ENCODE peak calls at places on chromosomes 1 and 21, in four cellular contexts. X is HL-60, G is endodermal cell, Q is stomach. H is an unnamed sample.

GRCh38 chr1:27660300-27660837 is 11.6 kb downstream of the IFI6 start:
- DNase-seq in X (no peak), G (no peak), Q (no peak), H (no peak)

GRCh38 chr1:5477716-5478115 is 514.5 kb downstream of the NPHP4 start:
- DNase-seq in X (no peak), G (no peak), Q (no peak), H (no peak)

GRCh38 chr1:101295212-101295611 is 58.4 kb downstream of the S1PR1 start:
- DNase-seq in X (no peak), G (no peak), Q (no peak), H (no peak)

GRCh38 chr1:14909920-14910466 is 243.6 kb upstream of the TMEM51 start:
- DNase-seq in X (no peak), G (no peak), Q (no peak), H (no peak)

GRCh38 chr1:6738987-6739386 is 37.4 kb upstream of the DNAJC11 start:
- DNase-seq in X (no peak), G (no peak), Q (no peak), H (no peak)

GRCh38 chr1:28751315-28752056 is 14.7 kb downstream of the YTHDF2 start:
- DNase-seq in X (no peak), G (no peak), Q (no peak), H (no peak)

GRCh38 chr1:99228153-99228552 is 36.1 kb upstream of the PLPPR4 start:
- DNase-seq in X (no peak), G (no peak), Q (no peak), H (no peak)

GRCh38 chr1:19468397-19468956 is 16.9 kb downstream of the CAPZB start:
- DNase-seq in X (peak; percentile 71), G (no peak), Q (peak; percentile 75), H (peak; percentile 38)

GRCh38 chr1:160453443-160453842 is 53.1 kb downstream of the VANGL2 start:
- DNase-seq in X (no peak), G (no peak), Q (no peak), H (no peak)

GRCh38 chr1:165884690-165885304 is 57.4 kb downstream of the UCK2 start:
- DNase-seq in X (peak; percentile 80), G (no peak), Q (no peak), H (no peak)

GRCh38 chr1:223832637-223832943 is 13.2 kb downstream of the TP53BP2 start:
- DNase-seq in X (peak; percentile 64), G (peak; percentile 55), Q (no peak), H (no peak)

GRCh38 chr1:17436380-17437174 is 2.9 kb downstream of the RCC2 start:
- DNase-seq in X (no peak), G (no peak), Q (no peak), H (no peak)

GRCh38 chr1:212167098-212167497 is 118.1 kb upstream of the PPP2R5A start:
- DNase-seq in X (no peak), G (no peak), Q (no peak), H (peak; percentile 57)

GRCh38 chr1:33455537-33456301 is 16.7 kb upstream of the ZSCAN20 start:
- DNase-seq in X (peak; percentile 72), G (peak; percentile 79), Q (peak; percentile 42), H (peak; percentile 60)

GRCh38 chr1:109151146-109151545 is 37.2 kb downstream of the ELAPOR1 start:
- DNase-seq in X (no peak), G (peak; percentile 79), Q (peak; percentile 67), H (peak; percentile 50)

GRCh38 chr1:153192697-153193096 is 10.5 kb upstream of the LELP1 start:
- DNase-seq in X (no peak), G (peak; percentile 77), Q (peak; percentile 29), H (no peak)

GRCh38 chr1:21673277-21673780 is 4.2 kb upstream of the RAP1GAP start:
- DNase-seq in X (peak; percentile 48), G (no peak), Q (peak; percentile 82), H (peak; percentile 66)

GRCh38 chr1:9316080-9316444 is 23.4 kb downstream of the SPSB1 start:
- DNase-seq in X (no peak), G (no peak), Q (no peak), H (no peak)

GRCh38 chr1:234505774-234506114 is 26.8 kb upstream of the TARBP1 start:
- DNase-seq in X (no peak), G (no peak), Q (no peak), H (no peak)

GRCh38 chr1:36508257-36508656 is 25.5 kb upstream of the CSF3R start:
- DNase-seq in X (no peak), G (peak; percentile 20), Q (no peak), H (no peak)

GRCh38 chr21:28334407-28334806 is 658.3 kb downstream of the LTN1 start:
- DNase-seq in X (no peak), G (no peak), Q (no peak), H (no peak)

GRCh38 chr1:66242646-66243547 is 291.1 kb upstream of the SGIP1 start:
- DNase-seq in X (peak; percentile 75), G (peak; percentile 93), Q (peak; percentile 91), H (peak; percentile 77)

GRCh38 chr1:221845650-221846371 is 103.9 kb upstream of the DUSP10 start:
- DNase-seq in X (no peak), G (peak; percentile 79), Q (peak; percentile 54), H (peak; percentile 35)

GRCh38 chr1:10339815-10340214 is 59.0 kb upstream of the PGD start:
- DNase-seq in X (no peak), G (peak; percentile 84), Q (peak; percentile 32), H (peak; percentile 75)

GRCh38 chr1:201218409-201218808 is 27.8 kb downstream of the IGFN1 start:
- DNase-seq in X (no peak), G (peak; percentile 20), Q (no peak), H (no peak)

GRCh38 chr1:201217146-201217545 is 26.5 kb downstream of the IGFN1 start:
- DNase-seq in X (no peak), G (peak; percentile 39), Q (no peak), H (no peak)

GRCh38 chr1:201216395-201217085 is 25.9 kb downstream of the IGFN1 start:
- DNase-seq in X (no peak), G (peak; percentile 47), Q (no peak), H (no peak)

GRCh38 chr1:201219481-201220387 is 29.1 kb downstream of the IGFN1 start:
- DNase-seq in X (no peak), G (peak; percentile 20), Q (no peak), H (no peak)

GRCh38 chr1:201217851-201218250 is 27.2 kb downstream of the IGFN1 start:
- DNase-seq in X (no peak), G (peak; percentile 30), Q (no peak), H (no peak)
- H3K27ac ChIP-seq in X (no peak overlapping the region), G (no peak overlapping the region), Q (no peak overlapping the region), H (no peak overlapping the region)

DNA sequence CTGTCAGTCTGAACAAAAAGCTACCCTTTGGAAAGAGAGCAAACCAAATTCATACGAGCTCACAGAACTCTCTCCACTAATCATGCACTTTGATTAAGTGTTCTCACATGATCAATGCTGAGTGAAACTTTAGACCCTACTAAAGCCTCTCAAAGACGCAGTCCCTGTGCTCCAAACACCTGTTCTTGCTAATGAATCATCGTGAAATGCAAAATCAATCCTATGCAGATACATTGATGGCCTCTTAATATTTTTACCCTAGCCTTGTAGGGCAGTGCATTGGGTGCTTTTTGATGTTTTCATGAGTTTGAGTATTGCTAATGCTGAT is 113.4 kb downstream of the ZBTB18 start:
- DNase-seq in X (no peak), G (no peak), Q (no peak), H (no peak)
- H3K27ac ChIP-seq in X (no peak overlapping the region), G (no peak overlapping the region), Q (no peak overlapping the region), H (peak overlapping the region; percentile 77)

GRCh38 chr1:209430821-209431259 is 152.7 kb upstream of the CAMK1G start:
- DNase-seq in X (no peak), G (no peak), Q (no peak), H (no peak)
- H3K27ac ChIP-seq in X (no peak overlapping the region), G (no peak overlapping the region), Q (no peak overlapping the region), H (no peak overlapping the region)

GRCh38 chr21:17901458-17902092 is 82.4 kb upstream of the C21orf91 start:
- DNase-seq in X (no peak), G (no peak), Q (no peak), H (no peak)
- H3K27ac ChIP-seq in X (no peak overlapping the region), G (no peak overlapping the region), Q (no peak overlapping the region), H (peak overlapping the region; percentile 55)

GRCh38 chr1:41712687-41713086 is 206.0 kb downstream of the HIVEP3 start:
- DNase-seq in X (no peak), G (no peak), Q (no peak), H (no peak)

GRCh38 chr1:41714613-41715389 is 203.9 kb downstream of the HIVEP3 start:
- DNase-seq in X (no peak), G (no peak), Q (no peak), H (no peak)

GRCh38 chr1:41713141-41713540 is 205.6 kb downstream of the HIVEP3 start:
- DNase-seq in X (no peak), G (no peak), Q (no peak), H (no peak)

GRCh38 chr1:41712081-41712480 is 206.6 kb downstream of the HIVEP3 start:
- DNase-seq in X (no peak), G (no peak), Q (no peak), H (no peak)

DNA sequence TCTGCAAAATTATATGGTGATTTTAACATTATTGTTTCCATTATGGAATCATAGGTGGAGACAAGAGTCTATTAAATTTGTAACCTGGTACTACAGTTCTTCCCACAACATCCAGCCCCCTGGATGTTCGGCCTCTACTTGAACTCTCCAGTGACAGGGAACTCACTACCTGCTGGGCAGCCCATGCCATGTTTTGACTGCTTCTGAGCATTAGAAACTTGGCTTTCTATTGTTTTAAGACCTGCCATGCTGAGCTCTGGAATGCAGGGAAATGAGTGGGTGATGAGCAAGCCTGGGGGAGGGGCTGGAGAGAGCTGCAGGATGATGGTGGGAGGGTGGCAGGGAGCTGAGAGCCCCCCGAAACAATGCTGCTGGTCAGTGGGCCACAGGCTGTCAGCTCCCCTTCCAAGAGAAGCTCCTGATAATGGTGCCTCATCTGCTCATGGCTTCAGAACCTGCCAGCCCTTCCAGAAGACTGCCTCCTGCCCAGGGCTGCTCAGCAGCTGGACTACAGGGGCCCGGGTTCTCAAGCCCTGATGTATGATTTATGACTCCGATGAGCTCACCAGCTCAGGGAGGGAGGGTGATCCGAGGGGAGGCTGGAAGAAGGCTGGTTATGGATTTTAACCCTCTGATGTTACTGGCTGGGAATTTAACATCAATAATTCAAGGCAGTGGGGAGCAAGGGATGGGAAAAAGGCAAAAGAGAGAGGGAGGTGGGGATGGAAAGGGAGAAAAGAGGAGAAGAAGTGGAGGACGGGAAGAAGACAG is 205.0 kb downstream of the HIVEP3 start:
- DNase-seq in X (no peak), G (no peak), Q (no peak), H (no peak)
- H3K27ac ChIP-seq in X (no peak overlapping the region), G (peak overlapping the region; percentile 67), Q (no peak overlapping the region), H (no peak overlapping the region)

GRCh38 chr1:16120940-16121410 is 34.9 kb downstream of the EPHA2 start:
- DNase-seq in X (no peak), G (no peak), Q (peak; percentile 59), H (no peak)

GRCh38 chr1:16122361-16122881 is 33.4 kb downstream of the EPHA2 start:
- DNase-seq in X (no peak), G (peak; percentile 78), Q (no peak), H (no peak)

GRCh38 chr1:16124377-16125087 is 31.3 kb downstream of the EPHA2 start:
- DNase-seq in X (no peak), G (peak; percentile 42), Q (no peak), H (no peak)

GRCh38 chr1:16125088-16125470 is 30.8 kb downstream of the EPHA2 start:
- DNase-seq in X (no peak), G (no peak), Q (no peak), H (no peak)

DNA sequence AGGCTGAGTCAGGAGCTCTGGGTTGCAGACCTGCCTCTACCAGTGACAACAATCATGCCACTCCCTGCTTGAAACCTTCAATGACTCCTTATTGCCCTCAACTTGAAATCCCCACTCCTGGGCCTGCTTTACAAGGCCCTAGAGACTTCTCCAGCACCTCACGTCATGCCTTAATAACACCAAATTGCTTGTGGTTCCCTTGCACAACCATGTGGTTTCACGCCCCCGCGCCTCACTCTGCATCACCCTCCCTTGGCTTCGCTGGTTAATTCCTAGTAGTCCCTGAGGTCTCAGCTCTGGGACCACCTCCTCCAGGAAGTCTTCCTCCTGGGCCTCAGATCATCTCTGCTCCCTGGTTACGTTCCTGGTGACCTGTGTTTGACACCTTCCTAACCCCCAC is 33.0 kb downstream of the EPHA2 start:
- DNase-seq in X (peak; percentile 69), G (peak; percentile 40), Q (no peak), H (no peak)
- H3K27ac ChIP-seq in X (no peak overlapping the region), G (no peak overlapping the region), Q (no peak overlapping the region), H (no peak overlapping the region)

H was measured in heart right ventricle.